ENCODE peak calls at places on chromosomes 7 and 10, in four cellular contexts. G is CD4-positive, CD25-positive, alpha-beta regulatory T cell; O is HepG2; M is RWPE2. I is an unnamed sample. For H3K9me3, the result is how much of the 10 kb centered on the place peaks cover.

GRCh38 chr10:86693721-86694369 is 25.5 kb downstream of the LDB3 start:
- DNase-seq in G (peak), O (peak), M (no peak), I (no peak)

GRCh38 chr7:47937711-47938573 is 10.3 kb downstream of the PKD1L1 start:
- DNase-seq in O (no peak), M (no peak), G (no peak), I (no peak)

GRCh38 chr10:97726636-97727178 is 10.2 kb upstream of the ZFYVE27 start:
- DNase-seq in O (peak), M (no peak), G (no peak), I (no peak)

GRCh38 chr7:31488562-31489203 is 25.2 kb upstream of the ITPRID1 start:
- DNase-seq in G (no peak), O (peak), M (no peak), I (no peak)

GRCh38 chr10:88913803-88914202 is 33.8 kb downstream of the STAMBPL1 start:
- DNase-seq in O (no peak), M (no peak), G (no peak), I (no peak)

GRCh38 chr7:46932656-46933424 is 649.1 kb downstream of the TNS3 start:
- DNase-seq in O (no peak), G (no peak), M (no peak), I (no peak)

GRCh38 chr10:10500941-10501340 is 516.7 kb upstream of the CELF2 start:
- DNase-seq in O (no peak), G (no peak), M (no peak), I (no peak)

GRCh38 chr7:159068893-159069448 is 75.7 kb downstream of the VIPR2 start:
- DNase-seq in O (no peak), G (no peak), M (peak), I (no peak)

GRCh38 chr10:131703527-131703926 is 197.3 kb upstream of the PPP2R2D start:
- DNase-seq in O (no peak), G (no peak), M (no peak), I (no peak)

GRCh38 chr10:131701131-131701947 is 199.5 kb upstream of the PPP2R2D start:
- DNase-seq in G (no peak), M (no peak), O (no peak), I (no peak)

GRCh38 chr10:131703941-131704340 is 196.9 kb upstream of the PPP2R2D start:
- DNase-seq in M (no peak), G (no peak), O (no peak), I (no peak)

GRCh38 chr10:131700506-131700905 is 200.3 kb upstream of the PPP2R2D start:
- DNase-seq in G (no peak), M (no peak), O (no peak), I (no peak)

GRCh38 chr10:131702521-131703356 is 198.1 kb upstream of the PPP2R2D start:
- DNase-seq in M (no peak), G (no peak), O (no peak), I (no peak)
- H3K9me3 ChIP-seq in M (under half), G (under half), O (under half), I (under half)

GRCh38 chr7:92706563-92706962 is 116.4 kb upstream of the FAM133B start:
- DNase-seq in O (no peak), M (no peak), G (no peak), I (no peak)

GRCh38 chr7:92707435-92707834 is 117.2 kb upstream of the FAM133B start:
- DNase-seq in G (no peak), M (no peak), O (no peak), I (no peak)

GRCh38 chr7:92709912-92710311 is 119.7 kb upstream of the FAM133B start:
- DNase-seq in G (no peak), O (no peak), M (no peak), I (no peak)

GRCh38 chr7:92708105-92709042 is 118.2 kb upstream of the FAM133B start:
- DNase-seq in M (no peak), O (no peak), G (no peak), I (no peak)

DNA sequence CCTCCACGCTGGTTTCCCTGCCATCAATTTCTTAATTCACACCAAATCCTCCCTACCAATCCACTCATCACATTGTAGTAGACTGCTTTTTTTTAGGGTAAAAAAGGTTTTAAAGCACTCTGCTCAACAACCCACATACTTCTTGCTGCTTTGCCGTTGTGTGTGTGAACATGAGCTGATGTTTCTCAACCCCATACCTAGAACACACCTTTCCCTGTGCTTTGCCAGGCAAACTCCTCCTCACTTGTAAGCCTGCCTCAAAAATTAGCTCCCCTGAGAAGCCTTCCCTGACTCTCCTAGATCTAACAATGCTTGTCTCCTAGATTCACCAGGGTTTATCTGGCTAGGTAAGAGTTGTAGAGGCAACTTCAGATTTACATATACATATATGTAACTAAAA is 119.0 kb upstream of the FAM133B start:
- DNase-seq in G (no peak), O (no peak), M (no peak), I (no peak)
- H3K9me3 ChIP-seq in G (under half), O (under half), M (under half), I (under half)

GRCh38 chr7:57250801-57251200 is 118.6 kb upstream of the ZNF479 start:
- DNase-seq in G (no peak), O (no peak), M (no peak), I (no peak)
- H3K9me3 ChIP-seq in G (under half), O (half or more), M (under half), I (under half)

GRCh38 chr7:75881436-75882095 is 2.7 kb downstream of the RHBDD2 start:
- DNase-seq in M (no peak), O (no peak), G (no peak), I (no peak)
- H3K9me3 ChIP-seq in M (under half), O (under half), G (under half), I (under half)

GRCh38 chr7:157951300-157952049 is 614.7 kb downstream of the DNAJB6 start:
- DNase-seq in O (no peak), G (no peak), M (no peak), I (no peak)
- H3K9me3 ChIP-seq in O (under half), G (under half), M (under half), I (under half)

DNA sequence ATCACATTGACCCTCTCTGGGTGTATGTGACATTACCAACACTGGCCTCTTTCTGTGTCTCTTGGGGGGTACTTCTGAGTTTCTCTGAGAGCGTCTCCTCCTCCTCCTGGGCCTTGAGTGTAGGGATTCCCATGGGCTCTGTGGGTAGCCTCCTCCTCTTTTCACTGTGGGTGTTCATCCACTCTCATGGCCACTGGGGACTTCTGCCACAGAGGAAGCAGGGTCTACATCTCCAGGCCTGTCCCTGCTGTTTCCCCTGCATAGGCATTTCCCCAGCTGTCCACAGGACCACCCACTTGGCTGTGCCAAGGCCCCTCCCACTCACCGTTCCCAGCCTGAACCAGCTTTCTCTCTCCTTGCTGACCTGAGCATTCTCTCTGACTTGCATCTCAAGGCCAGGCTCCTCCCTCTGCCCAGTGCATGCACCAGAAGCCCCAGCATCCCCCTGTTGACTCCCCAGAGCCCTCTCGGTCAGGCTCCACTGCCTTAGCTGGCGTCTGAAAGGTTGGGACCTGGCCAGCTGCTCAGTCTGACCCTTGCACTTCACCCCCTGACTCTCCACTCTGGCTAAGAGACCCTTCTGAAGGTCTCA is 487.6 kb downstream of the GLRX3 start:
- DNase-seq in M (no peak), O (no peak), G (no peak), I (no peak)
- H3K9me3 ChIP-seq in M (under half), O (under half), G (under half), I (under half)

GRCh38 chr10:90605506-90605905 is 252.3 kb downstream of the HTR7 start:
- DNase-seq in G (no peak), O (no peak), M (no peak), I (no peak)
- H3K9me3 ChIP-seq in G (under half), O (under half), M (under half), I (under half)

DNA sequence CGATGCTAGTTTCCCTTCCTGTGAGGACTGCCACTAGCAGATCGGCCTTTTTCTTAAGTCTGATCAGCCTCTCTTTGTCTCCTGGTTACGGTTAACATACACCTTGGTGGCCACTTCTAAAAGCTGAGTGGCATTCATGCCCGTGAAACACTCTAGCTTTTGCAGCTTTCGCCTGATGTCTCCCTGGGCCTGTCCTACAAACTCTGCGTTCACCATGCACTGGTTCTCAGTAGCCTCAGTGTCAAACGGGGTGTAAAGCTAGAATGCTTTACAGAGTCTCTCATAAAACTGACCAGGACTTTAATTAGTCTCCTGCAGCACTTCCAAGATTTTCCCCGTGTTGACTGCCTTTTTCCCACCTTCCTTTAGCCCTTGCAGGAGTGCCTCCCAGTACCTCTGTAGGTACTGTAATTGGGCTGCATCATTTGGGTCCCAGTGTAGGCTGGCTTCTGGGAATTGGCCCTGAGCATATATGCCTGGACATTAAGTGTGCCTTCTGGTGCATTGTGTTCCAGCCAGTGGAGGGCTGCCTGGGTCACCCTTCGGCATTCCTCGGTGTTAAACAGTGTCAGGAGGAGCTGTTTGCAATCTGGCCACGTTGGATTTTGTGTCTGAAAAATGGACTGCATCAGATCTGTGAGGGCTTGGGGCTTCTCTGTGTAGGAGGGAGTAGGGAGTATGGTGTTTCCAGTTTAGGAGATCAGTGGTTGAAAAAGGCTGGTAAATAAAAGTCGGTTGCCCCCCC is 6.5 kb upstream of the ZNF117 start:
- DNase-seq in G (no peak), O (no peak), M (no peak), I (no peak)
- H3K9me3 ChIP-seq in G (half or more), O (under half), M (under half), I (under half)